ENCODE peak calls at places on chromosomes 16 and 17, in seven cellular contexts. U is activated CD4-positive, CD25-positive, alpha-beta regulatory T cell; S is fibroblast of lung; M is mucosa of descending colon; N is HTR-8/SVneo; X is heart left ventricle; K is fibroblast of the conjunctiva. I is an unnamed sample.

GRCh38 chr16:29811896-29812665 is at the start of gene PRRT2:
- DNase-seq in X (peak), M (peak), U (no peak), N (peak), K (no peak), S (no peak), I (no peak)

GRCh38 chr16:8866118-8866883 is 2.5 kb downstream of the CARHSP1 start:
- DNase-seq in S (no peak), N (no peak), X (peak), K (no peak), M (peak), U (no peak), I (peak)

GRCh38 chr16:2370725-2371124 is 30.2 kb upstream of the ABCA3 start:
- DNase-seq in K (no peak), M (no peak), S (no peak), X (no peak), N (no peak), U (no peak), I (no peak)

GRCh38 chr16:301235-301634 is 18.3 kb downstream of the PDIA2 start:
- DNase-seq in N (no peak), K (no peak), M (no peak), X (no peak), U (no peak), S (no peak), I (no peak)

GRCh38 chr16:1206786-1207185 is 18.3 kb downstream of the TPSG1 start:
- DNase-seq in S (no peak), X (no peak), N (no peak), U (no peak), K (no peak), M (no peak), I (no peak)

GRCh38 chr17:45172541-45173286 is 11.0 kb downstream of the HEXIM2 start:
- DNase-seq in S (peak), X (peak), M (peak), U (peak), N (peak), K (peak), I (no peak)

GRCh38 chr17:79137791-79138190 is 63.2 kb downstream of the ENGASE start:
- DNase-seq in K (no peak), U (no peak), S (no peak), X (no peak), M (no peak), N (no peak), I (no peak)

GRCh38 chr17:1890758-1891450 is 61.1 kb downstream of the RPA1 start:
- DNase-seq in K (no peak), U (no peak), N (no peak), M (no peak), S (no peak), X (no peak), I (no peak)

GRCh38 chr17:5769936-5770335 is 185.6 kb upstream of the NLRP1 start:
- DNase-seq in X (no peak), M (no peak), N (no peak), K (no peak), U (no peak), S (peak), I (no peak)

GRCh38 chr16:73166972-73167550 is 119.1 kb upstream of the ZFHX3 start:
- DNase-seq in N (no peak), K (no peak), S (peak), U (no peak), M (no peak), X (no peak), I (no peak)

GRCh38 chr16:54657709-54658102 is 273.0 kb upstream of the IRX5 start:
- DNase-seq in M (no peak), S (no peak), N (no peak), U (no peak), K (no peak), X (no peak), I (no peak)

GRCh38 chr17:17141860-17142552 is 64.1 kb downstream of the PLD6 start:
- DNase-seq in U (peak), N (peak), M (no peak), S (peak), X (no peak), K (peak), I (no peak)

GRCh38 chr16:424623-425081 is 797 bp upstream of the RAB11FIP3 start:
- DNase-seq in X (peak), S (peak), K (no peak), U (no peak), M (peak), N (no peak), I (no peak)

GRCh38 chr17:46795379-46795952 is 23.0 kb downstream of the WNT3 start:
- DNase-seq in S (no peak), X (no peak), M (no peak), N (no peak), K (no peak), U (no peak), I (no peak)

GRCh38 chr17:72304859-72305258 is 184.0 kb downstream of the SOX9 start:
- DNase-seq in U (no peak), S (no peak), K (no peak), X (no peak), N (no peak), M (no peak), I (no peak)

GRCh38 chr16:71526111-71526998 is at the start of gene CHST4:
- DNase-seq in S (peak), N (peak), X (no peak), K (peak), U (no peak), M (no peak), I (no peak)

GRCh38 chr17:73465851-73466250 is 154.1 kb upstream of the CDC42EP4 start:
- DNase-seq in K (no peak), X (no peak), U (no peak), S (no peak), N (no peak), M (no peak), I (no peak)

GRCh38 chr16:60304078-60304477 is 1570.0 kb upstream of the GOT2 start:
- DNase-seq in S (no peak), K (no peak), N (no peak), U (no peak), M (no peak), X (no peak), I (no peak)

GRCh38 chr16:642189-643049 is 791 bp downstream of the MCRIP2 start:
- DNase-seq in S (no peak), M (peak), X (peak), N (no peak), K (no peak), U (no peak), I (no peak)

GRCh38 chr16:81567987-81568748 is 123.6 kb downstream of the CMIP start:
- DNase-seq in U (no peak), S (peak), M (no peak), N (peak), X (no peak), K (peak), I (no peak)

GRCh38 chr16:88803264-88803987 is at the start of gene CDT1:
- DNase-seq in S (peak), N (peak), K (peak), U (peak), X (peak), M (peak), I (peak)

GRCh38 chr17:16342979-16343378 is 10.3 kb downstream of the CENPV start:
- DNase-seq in U (no peak), M (no peak), S (peak), N (no peak), K (no peak), X (no peak), I (no peak)

GRCh38 chr17:45227101-45227591 is 5.5 kb downstream of the FMNL1 start:
- DNase-seq in U (no peak), S (peak), N (no peak), K (no peak), M (peak), X (peak), I (no peak)

GRCh38 chr16:87436225-87437172 is 44.4 kb downstream of the MAP1LC3B start:
- DNase-seq in M (peak), U (no peak), N (peak), X (no peak), S (no peak), K (no peak), I (no peak)

GRCh38 chr16:592518-593306 is 2.8 kb downstream of the RAB40C start:
- DNase-seq in M (peak), N (no peak), X (peak), K (no peak), U (no peak), S (peak), I (no peak)

GRCh38 chr17:75595919-75596310 is 8.3 kb downstream of the MYO15B start:
- DNase-seq in M (no peak), S (no peak), K (no peak), X (no peak), N (no peak), U (no peak), I (no peak)

GRCh38 chr17:63039899-63040602 is 74.0 kb downstream of the TANC2 start:
- DNase-seq in N (peak), M (no peak), U (no peak), S (peak), K (peak), X (no peak), I (no peak)

GRCh38 chr17:28097901-28098300 is 55.4 kb downstream of the NLK start:
- DNase-seq in S (no peak), U (no peak), M (no peak), X (no peak), K (no peak), N (no peak), I (no peak)

GRCh38 chr17:62713096-62713870 is 85.8 kb downstream of the MRC2 start:
- DNase-seq in M (no peak), N (no peak), U (no peak), K (no peak), X (peak), S (no peak), I (no peak)

GRCh38 chr17:65515959-65516948 is 45.2 kb downstream of the AXIN2 start:
- DNase-seq in M (no peak), K (no peak), U (no peak), X (no peak), N (no peak), S (peak), I (no peak)

GRCh38 chr17:58228679-58229078 is 9.6 kb upstream of the MKS1 start:
- DNase-seq in K (no peak), M (no peak), S (no peak), N (no peak), U (no peak), X (no peak), I (no peak)

GRCh38 chr17:81483085-81483861 is 29.3 kb downstream of the ACTG1 start:
- DNase-seq in N (no peak), X (peak), M (peak), U (no peak), S (no peak), K (no peak), I (no peak)

GRCh38 chr16:89334461-89334860 is 117.0 kb downstream of the ZNF778 start:
- DNase-seq in N (no peak), K (no peak), S (no peak), X (no peak), U (no peak), M (peak), I (no peak)

GRCh38 chr16:56649271-56649670 is 2.4 kb upstream of the MT1B start:
- DNase-seq in X (no peak), U (no peak), M (no peak), N (no peak), S (no peak), K (no peak), I (no peak)